ENCODE peak calls at places on chromosomes 2 and 18, in six cellular contexts. One of them, this sample, is unnamed.

GRCh38 chr2:222572761-222573174 is 83.1 kb downstream of the FARSB start:
- DNase-seq in brain microvascular endothelial cell: peak
- DNase-seq in nephron progenitor cell: no peak
- DNase-seq in cardiac fibroblast: peak
- DNase-seq in AG09319: peak
- DNase-seq in neural progenitor cell: no peak
- DNase-seq in this sample: peak

GRCh38 chr2:105609756-105610397 is 134.8 kb upstream of the NCK2 start:
- DNase-seq in AG09319: no peak
- DNase-seq in cardiac fibroblast: no peak
- DNase-seq in neural progenitor cell: no peak
- DNase-seq in nephron progenitor cell: no peak
- DNase-seq in brain microvascular endothelial cell: no peak
- DNase-seq in this sample: no peak

GRCh38 chr18:79556829-79557585 is 122.6 kb upstream of the CTDP1 start:
- DNase-seq in cardiac fibroblast: no peak
- DNase-seq in AG09319: no peak
- DNase-seq in neural progenitor cell: no peak
- DNase-seq in nephron progenitor cell: no peak
- DNase-seq in brain microvascular endothelial cell: no peak
- DNase-seq in this sample: no peak

GRCh38 chr2:99974966-99975365 is 167.4 kb downstream of the AFF3 start:
- DNase-seq in AG09319: peak
- DNase-seq in brain microvascular endothelial cell: peak
- DNase-seq in nephron progenitor cell: no peak
- DNase-seq in neural progenitor cell: no peak
- DNase-seq in cardiac fibroblast: peak
- DNase-seq in this sample: no peak

GRCh38 chr2:85915606-85916303 is 27.0 kb upstream of the ST3GAL5 start:
- DNase-seq in neural progenitor cell: no peak
- DNase-seq in AG09319: no peak
- DNase-seq in brain microvascular endothelial cell: no peak
- DNase-seq in nephron progenitor cell: no peak
- DNase-seq in cardiac fibroblast: no peak
- DNase-seq in this sample: no peak

GRCh38 chr2:130755234-130756040 is at the start of gene AMER3:
- DNase-seq in nephron progenitor cell: no peak
- DNase-seq in AG09319: no peak
- DNase-seq in neural progenitor cell: peak
- DNase-seq in brain microvascular endothelial cell: no peak
- DNase-seq in cardiac fibroblast: no peak
- DNase-seq in this sample: no peak

GRCh38 chr2:173106959-173107628 is 31.4 kb downstream of the MAP3K20 start:
- DNase-seq in AG09319: no peak
- DNase-seq in nephron progenitor cell: no peak
- DNase-seq in brain microvascular endothelial cell: no peak
- DNase-seq in neural progenitor cell: no peak
- DNase-seq in cardiac fibroblast: no peak
- DNase-seq in this sample: no peak

GRCh38 chr2:85017436-85018048 is 46.6 kb downstream of the KCMF1 start:
- DNase-seq in brain microvascular endothelial cell: no peak
- DNase-seq in AG09319: no peak
- DNase-seq in neural progenitor cell: no peak
- DNase-seq in cardiac fibroblast: peak
- DNase-seq in nephron progenitor cell: no peak
- DNase-seq in this sample: peak

GRCh38 chr2:211709394-211709793 is 829.2 kb downstream of the ERBB4 start:
- DNase-seq in neural progenitor cell: no peak
- DNase-seq in AG09319: no peak
- DNase-seq in cardiac fibroblast: no peak
- DNase-seq in nephron progenitor cell: no peak
- DNase-seq in brain microvascular endothelial cell: no peak
- DNase-seq in this sample: no peak

GRCh38 chr2:197383825-197384224 is 51.0 kb downstream of the SF3B1 start:
- DNase-seq in AG09319: no peak
- DNase-seq in nephron progenitor cell: no peak
- DNase-seq in brain microvascular endothelial cell: no peak
- DNase-seq in neural progenitor cell: peak
- DNase-seq in cardiac fibroblast: no peak
- DNase-seq in this sample: no peak

GRCh38 chr2:188976545-188977268 is 2.5 kb downstream of the COL3A1 start:
- DNase-seq in brain microvascular endothelial cell: peak
- DNase-seq in cardiac fibroblast: peak
- DNase-seq in nephron progenitor cell: no peak
- DNase-seq in neural progenitor cell: no peak
- DNase-seq in AG09319: peak
- DNase-seq in this sample: peak

GRCh38 chr2:188979119-188979729 is 5.1 kb downstream of the COL3A1 start:
- DNase-seq in cardiac fibroblast: no peak
- DNase-seq in neural progenitor cell: no peak
- DNase-seq in nephron progenitor cell: no peak
- DNase-seq in AG09319: no peak
- DNase-seq in brain microvascular endothelial cell: no peak
- DNase-seq in this sample: no peak

GRCh38 chr2:188979730-188980123 is 5.6 kb downstream of the COL3A1 start:
- DNase-seq in nephron progenitor cell: no peak
- DNase-seq in neural progenitor cell: no peak
- DNase-seq in cardiac fibroblast: peak
- DNase-seq in AG09319: no peak
- DNase-seq in brain microvascular endothelial cell: no peak
- DNase-seq in this sample: no peak

GRCh38 chr2:188975497-188976102 is 1.4 kb downstream of the COL3A1 start:
- DNase-seq in nephron progenitor cell: no peak
- DNase-seq in neural progenitor cell: no peak
- DNase-seq in brain microvascular endothelial cell: peak
- DNase-seq in cardiac fibroblast: peak
- DNase-seq in AG09319: peak
- DNase-seq in this sample: peak

GRCh38 chr2:188978291-188979081 is 4.3 kb downstream of the COL3A1 start:
- DNase-seq in cardiac fibroblast: peak
- DNase-seq in AG09319: peak
- DNase-seq in brain microvascular endothelial cell: peak
- DNase-seq in neural progenitor cell: peak
- DNase-seq in nephron progenitor cell: no peak
- DNase-seq in this sample: peak
- TF ChIP-seq CTCF in cardiac fibroblast: peak
- TF ChIP-seq CTCF in AG09319: peak
- TF ChIP-seq CTCF in brain microvascular endothelial cell: peak
- TF ChIP-seq CTCF in neural progenitor cell: peak
- TF ChIP-seq CTCF in nephron progenitor cell: no peak
- TF ChIP-seq CTCF in this sample: peak

GRCh38 chr2:48018480-48018879 is 112.2 kb upstream of the FBXO11 start:
- DNase-seq in nephron progenitor cell: no peak
- DNase-seq in brain microvascular endothelial cell: no peak
- DNase-seq in cardiac fibroblast: no peak
- DNase-seq in AG09319: no peak
- DNase-seq in neural progenitor cell: no peak
- DNase-seq in this sample: no peak

GRCh38 chr2:48017136-48017535 is 110.8 kb upstream of the FBXO11 start:
- DNase-seq in AG09319: no peak
- DNase-seq in cardiac fibroblast: no peak
- DNase-seq in brain microvascular endothelial cell: no peak
- DNase-seq in nephron progenitor cell: no peak
- DNase-seq in neural progenitor cell: no peak
- DNase-seq in this sample: no peak

DNA sequence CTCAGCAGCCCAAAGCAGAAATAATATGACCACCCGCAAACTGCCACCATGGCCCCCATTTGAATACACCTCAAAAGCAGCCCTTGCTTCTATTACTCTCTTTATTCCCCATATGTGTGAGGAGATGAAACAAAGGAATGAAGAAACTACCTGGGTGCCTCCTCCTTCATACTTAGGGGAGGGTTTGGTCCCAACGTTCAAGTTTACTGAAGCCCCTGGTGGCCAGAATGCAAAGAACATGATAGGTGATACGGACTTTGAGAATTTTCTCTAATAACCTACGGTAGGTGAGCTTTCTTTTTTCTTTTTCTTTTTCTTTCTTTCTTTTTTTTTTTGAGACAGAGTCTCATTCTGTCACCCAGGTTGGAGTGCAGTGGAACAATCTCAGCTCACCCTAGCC is 110.3 kb upstream of the FBXO11 start:
- DNase-seq in neural progenitor cell: no peak
- DNase-seq in nephron progenitor cell: no peak
- DNase-seq in AG09319: no peak
- DNase-seq in brain microvascular endothelial cell: no peak
- DNase-seq in cardiac fibroblast: no peak
- DNase-seq in this sample: no peak
- TF ChIP-seq CTCF in neural progenitor cell: peak
- TF ChIP-seq CTCF in nephron progenitor cell: peak
- TF ChIP-seq CTCF in AG09319: no peak
- TF ChIP-seq CTCF in brain microvascular endothelial cell: peak
- TF ChIP-seq CTCF in cardiac fibroblast: peak
- TF ChIP-seq CTCF in this sample: peak

DNA sequence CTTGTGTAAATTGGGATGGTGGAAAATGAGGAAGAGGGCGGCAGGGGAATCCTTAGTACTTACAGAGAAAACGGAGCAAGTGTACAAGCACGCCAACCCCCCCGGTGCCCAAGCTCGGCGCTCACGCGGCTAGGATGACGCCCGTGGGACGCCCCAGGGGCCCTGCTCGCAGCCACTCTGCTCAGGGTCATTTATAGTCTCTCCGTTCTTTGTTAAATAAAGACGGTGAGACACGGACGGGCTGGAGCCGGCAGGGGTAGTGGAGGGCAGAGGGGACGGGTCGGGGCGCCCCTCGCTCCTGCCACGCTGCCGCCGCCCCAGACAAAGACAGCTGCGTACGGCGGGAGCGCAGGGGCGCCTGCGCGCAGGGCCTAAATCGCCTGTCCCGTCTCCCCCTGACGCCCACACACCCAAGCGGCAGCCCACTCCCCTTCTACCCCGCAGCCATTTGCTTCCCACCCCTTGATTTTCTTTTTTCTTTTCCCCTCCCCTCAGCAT is 37.8 kb downstream of the PCBP1 start:
- DNase-seq in cardiac fibroblast: peak
- DNase-seq in nephron progenitor cell: peak
- DNase-seq in neural progenitor cell: peak
- DNase-seq in brain microvascular endothelial cell: no peak
- DNase-seq in AG09319: no peak
- DNase-seq in this sample: no peak
- TF ChIP-seq CTCF in cardiac fibroblast: no peak
- TF ChIP-seq CTCF in nephron progenitor cell: no peak
- TF ChIP-seq CTCF in neural progenitor cell: no peak
- TF ChIP-seq CTCF in brain microvascular endothelial cell: no peak
- TF ChIP-seq CTCF in AG09319: no peak
- TF ChIP-seq CTCF in this sample: no peak

GRCh38 chr2:96580771-96581170 is 44.2 kb downstream of the ARID5A start:
- DNase-seq in AG09319: no peak
- DNase-seq in brain microvascular endothelial cell: no peak
- DNase-seq in neural progenitor cell: peak
- DNase-seq in nephron progenitor cell: peak
- DNase-seq in cardiac fibroblast: no peak
- DNase-seq in this sample: no peak
- TF ChIP-seq CTCF in AG09319: no peak
- TF ChIP-seq CTCF in brain microvascular endothelial cell: peak
- TF ChIP-seq CTCF in neural progenitor cell: peak
- TF ChIP-seq CTCF in nephron progenitor cell: no peak
- TF ChIP-seq CTCF in cardiac fibroblast: peak
- TF ChIP-seq CTCF in this sample: peak

GRCh38 chr2:9258953-9259399 is 52.4 kb downstream of the ASAP2 start:
- DNase-seq in AG09319: no peak
- DNase-seq in nephron progenitor cell: no peak
- DNase-seq in cardiac fibroblast: no peak
- DNase-seq in brain microvascular endothelial cell: no peak
- DNase-seq in neural progenitor cell: no peak
- DNase-seq in this sample: no peak

GRCh38 chr2:9260411-9261037 is 53.9 kb downstream of the ASAP2 start:
- DNase-seq in nephron progenitor cell: no peak
- DNase-seq in AG09319: no peak
- DNase-seq in cardiac fibroblast: peak
- DNase-seq in neural progenitor cell: no peak
- DNase-seq in brain microvascular endothelial cell: no peak
- DNase-seq in this sample: no peak

GRCh38 chr2:9262671-9263171 is 56.1 kb downstream of the ASAP2 start:
- DNase-seq in neural progenitor cell: peak
- DNase-seq in brain microvascular endothelial cell: no peak
- DNase-seq in nephron progenitor cell: no peak
- DNase-seq in AG09319: no peak
- DNase-seq in cardiac fibroblast: peak
- DNase-seq in this sample: no peak

GRCh38 chr2:9263388-9263787 is 56.8 kb downstream of the ASAP2 start:
- DNase-seq in cardiac fibroblast: peak
- DNase-seq in neural progenitor cell: no peak
- DNase-seq in brain microvascular endothelial cell: no peak
- DNase-seq in nephron progenitor cell: no peak
- DNase-seq in AG09319: no peak
- DNase-seq in this sample: no peak

GRCh38 chr2:9261231-9261883 is 54.7 kb downstream of the ASAP2 start:
- DNase-seq in nephron progenitor cell: no peak
- DNase-seq in cardiac fibroblast: peak
- DNase-seq in AG09319: no peak
- DNase-seq in neural progenitor cell: no peak
- DNase-seq in brain microvascular endothelial cell: no peak
- DNase-seq in this sample: no peak
- TF ChIP-seq CTCF in nephron progenitor cell: no peak
- TF ChIP-seq CTCF in cardiac fibroblast: peak
- TF ChIP-seq CTCF in AG09319: no peak
- TF ChIP-seq CTCF in neural progenitor cell: no peak
- TF ChIP-seq CTCF in brain microvascular endothelial cell: no peak
- TF ChIP-seq CTCF in this sample: no peak

GRCh38 chr2:11835403-11835802 is 89.0 kb downstream of the LPIN1 start:
- DNase-seq in nephron progenitor cell: no peak
- DNase-seq in AG09319: no peak
- DNase-seq in neural progenitor cell: no peak
- DNase-seq in cardiac fibroblast: no peak
- DNase-seq in brain microvascular endothelial cell: no peak
- DNase-seq in this sample: no peak
- TF ChIP-seq CTCF in nephron progenitor cell: no peak
- TF ChIP-seq CTCF in AG09319: no peak
- TF ChIP-seq CTCF in neural progenitor cell: no peak
- TF ChIP-seq CTCF in cardiac fibroblast: peak
- TF ChIP-seq CTCF in brain microvascular endothelial cell: peak
- TF ChIP-seq CTCF in this sample: peak

DNA sequence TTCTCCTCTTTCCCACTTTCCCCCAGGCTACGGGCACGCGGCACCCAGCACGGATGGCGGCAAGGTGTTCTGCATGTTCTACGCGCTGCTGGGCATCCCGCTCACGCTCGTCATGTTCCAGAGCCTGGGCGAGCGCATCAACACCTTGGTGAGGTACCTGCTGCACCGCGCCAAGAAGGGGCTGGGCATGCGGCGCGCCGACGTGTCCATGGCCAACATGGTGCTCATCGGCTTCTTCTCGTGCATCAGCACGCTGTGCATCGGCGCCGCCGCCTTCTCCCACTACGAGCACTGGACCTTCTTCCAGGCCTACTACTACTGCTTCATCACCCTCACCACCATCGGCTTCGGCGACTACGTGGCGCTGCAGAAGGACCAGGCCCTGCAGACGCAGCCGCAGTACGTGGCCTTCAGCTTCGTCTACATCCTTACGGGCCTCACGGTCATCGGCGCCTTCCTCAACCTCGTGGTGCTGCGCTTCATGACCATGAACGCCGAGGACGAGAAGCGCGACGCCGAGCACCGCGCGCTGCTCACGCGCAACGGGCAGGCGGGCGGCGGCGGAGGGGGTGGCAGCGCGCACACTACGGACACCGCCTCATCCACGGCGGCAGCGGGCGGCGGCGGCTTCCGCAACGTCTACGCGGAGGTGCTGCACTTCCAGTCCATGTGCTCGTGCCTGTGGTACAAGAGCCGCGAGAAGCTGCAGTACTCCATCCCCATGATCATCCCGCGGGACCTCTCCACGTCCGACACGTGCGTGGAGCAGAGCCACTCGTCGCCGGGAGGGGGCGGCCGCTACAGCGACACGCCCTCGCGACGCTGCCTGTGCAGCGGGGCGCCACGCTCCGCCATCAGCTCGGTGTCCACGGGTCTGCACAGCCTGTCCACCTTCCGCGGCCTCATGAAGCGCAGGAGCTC is 35.4 kb downstream of the KCNK3 start:
- DNase-seq in nephron progenitor cell: no peak
- DNase-seq in AG09319: no peak
- DNase-seq in brain microvascular endothelial cell: no peak
- DNase-seq in neural progenitor cell: no peak
- DNase-seq in cardiac fibroblast: peak
- DNase-seq in this sample: no peak
- TF ChIP-seq CTCF in nephron progenitor cell: no peak
- TF ChIP-seq CTCF in AG09319: peak
- TF ChIP-seq CTCF in brain microvascular endothelial cell: peak
- TF ChIP-seq CTCF in neural progenitor cell: no peak
- TF ChIP-seq CTCF in cardiac fibroblast: no peak
- TF ChIP-seq CTCF in this sample: peak